ENCODE peak calls at places on chromosomes 16 and 17, in four cellular contexts. P is NCI-H446, N is heart right ventricle, M is stromal cell of bone marrow. O is an unnamed sample.

GRCh38 chr17:12789976-12790805 is 893 bp downstream of the ARHGAP44 start:
- DNase-seq in P (no peak), M (no peak), N (no peak), O (no peak)

GRCh38 chr16:82655315-82655714 is 28.5 kb downstream of the CDH13 start:
- DNase-seq in N (peak; percentile 40), M (peak; percentile 53), P (no peak), O (no peak)

GRCh38 chr17:55778389-55779118 is 27.7 kb downstream of the PCTP start:
- DNase-seq in N (no peak), P (no peak), M (no peak), O (no peak)

GRCh38 chr17:64277831-64278562 is 14.9 kb upstream of the TEX2 start:
- DNase-seq in M (no peak), N (peak; percentile 28), P (no peak), O (no peak)

GRCh38 chr17:77501101-77501566 is 360.4 kb downstream of the SEC14L1 start:
- DNase-seq in P (no peak), N (no peak), M (no peak), O (no peak)

GRCh38 chr17:81233811-81234505 is 4.9 kb downstream of the TEPSIN start:
- DNase-seq in N (no peak), P (no peak), M (no peak), O (no peak)

GRCh38 chr16:56081371-56081770 is 109.9 kb upstream of the GNAO1 start:
- DNase-seq in M (no peak), P (no peak), N (no peak), O (no peak)

GRCh38 chr16:50591800-50592771 is 43.9 kb downstream of the NKD1 start:
- DNase-seq in M (no peak), N (peak; percentile 58), P (no peak), O (no peak)

GRCh38 chr17:81481011-81481799 is 31.4 kb downstream of the ACTG1 start:
- DNase-seq in P (peak; percentile 76), M (peak; percentile 49), N (peak; percentile 72), O (peak; percentile 28)